ENCODE peak calls at places on chromosome 3, in nine cellular contexts. One of them, this sample, is unnamed.
A peak's percentile ranks its signal among the peaks of the same experiment; 100 is the strongest.

GRCh38 chr3:161266731-161267150 is 45.6 kb downstream of the NMD3 start:
- DNase-seq in neural progenitor cell: no peak
- DNase-seq in bronchial epithelial cell: peak; percentile 91
- DNase-seq in suprapubic skin: no peak
- DNase-seq in tibial nerve: no peak
- DNase-seq in fibroblast of lung: peak; percentile 87
- DNase-seq in GM12878: no peak
- DNase-seq in mammary epithelial cell: peak; percentile 77
- DNase-seq in transverse colon: no peak
- DNase-seq in this sample: no peak

GRCh38 chr3:45306406-45307008 is 80.4 kb upstream of the TMEM158 start:
- DNase-seq in neural progenitor cell: no peak
- DNase-seq in bronchial epithelial cell: no peak
- DNase-seq in suprapubic skin: no peak
- DNase-seq in tibial nerve: no peak
- DNase-seq in fibroblast of lung: no peak
- DNase-seq in GM12878: no peak
- DNase-seq in mammary epithelial cell: no peak
- DNase-seq in transverse colon: no peak
- DNase-seq in this sample: no peak

GRCh38 chr3:122067588-122068240 is 12.6 kb downstream of the CD86 start:
- DNase-seq in neural progenitor cell: no peak
- DNase-seq in bronchial epithelial cell: no peak
- DNase-seq in suprapubic skin: no peak
- DNase-seq in tibial nerve: no peak
- DNase-seq in fibroblast of lung: no peak
- DNase-seq in GM12878: no peak
- DNase-seq in mammary epithelial cell: no peak
- DNase-seq in transverse colon: no peak
- DNase-seq in this sample: no peak

GRCh38 chr3:130539005-130539404 is 22.0 kb downstream of the COL6A6 start:
- DNase-seq in neural progenitor cell: peak; percentile 75
- DNase-seq in bronchial epithelial cell: peak; percentile 50
- DNase-seq in suprapubic skin: no peak
- DNase-seq in tibial nerve: peak; percentile 13
- DNase-seq in fibroblast of lung: peak; percentile 4
- DNase-seq in GM12878: no peak
- DNase-seq in mammary epithelial cell: peak; percentile 19
- DNase-seq in transverse colon: peak; percentile 28
- DNase-seq in this sample: no peak

GRCh38 chr3:111227216-111227615 is 155.6 kb downstream of the NECTIN3 start:
- DNase-seq in neural progenitor cell: no peak
- DNase-seq in bronchial epithelial cell: peak; percentile 84
- DNase-seq in suprapubic skin: no peak
- DNase-seq in tibial nerve: no peak
- DNase-seq in fibroblast of lung: peak; percentile 90
- DNase-seq in GM12878: no peak
- DNase-seq in mammary epithelial cell: peak; percentile 80
- DNase-seq in transverse colon: no peak
- DNase-seq in this sample: no peak

GRCh38 chr3:133330542-133330941 is 69.3 kb upstream of the BFSP2 start:
- DNase-seq in neural progenitor cell: no peak
- DNase-seq in bronchial epithelial cell: no peak
- DNase-seq in suprapubic skin: no peak
- DNase-seq in tibial nerve: no peak
- DNase-seq in fibroblast of lung: no peak
- DNase-seq in GM12878: no peak
- DNase-seq in mammary epithelial cell: no peak
- DNase-seq in transverse colon: no peak
- DNase-seq in this sample: no peak

GRCh38 chr3:112463250-112463649 is 36.0 kb downstream of the BTLA start:
- DNase-seq in neural progenitor cell: no peak
- DNase-seq in bronchial epithelial cell: no peak
- DNase-seq in suprapubic skin: no peak
- DNase-seq in tibial nerve: no peak
- DNase-seq in fibroblast of lung: no peak
- DNase-seq in GM12878: peak; percentile 60
- DNase-seq in mammary epithelial cell: no peak
- DNase-seq in transverse colon: no peak
- DNase-seq in this sample: no peak

GRCh38 chr3:49786357-49787181 is at the start of gene IP6K1:
- DNase-seq in neural progenitor cell: peak; percentile 100
- DNase-seq in bronchial epithelial cell: peak; percentile 99
- DNase-seq in suprapubic skin: peak; percentile 100
- DNase-seq in tibial nerve: peak; percentile 100
- DNase-seq in fibroblast of lung: peak; percentile 100
- DNase-seq in GM12878: peak; percentile 99
- DNase-seq in mammary epithelial cell: peak; percentile 100
- DNase-seq in transverse colon: peak; percentile 100
- DNase-seq in this sample: peak; percentile 99

GRCh38 chr3:120093119-120093922 is 926 bp downstream of the GSK3B start:
- DNase-seq in neural progenitor cell: peak; percentile 44
- DNase-seq in bronchial epithelial cell: peak; percentile 64
- DNase-seq in suprapubic skin: no peak
- DNase-seq in tibial nerve: peak; percentile 64
- DNase-seq in fibroblast of lung: peak; percentile 89
- DNase-seq in GM12878: no peak
- DNase-seq in mammary epithelial cell: no peak
- DNase-seq in transverse colon: peak; percentile 22
- DNase-seq in this sample: no peak

GRCh38 chr3:122025296-122025695 is 3.2 kb upstream of the ILDR1 start:
- DNase-seq in neural progenitor cell: no peak
- DNase-seq in bronchial epithelial cell: no peak
- DNase-seq in suprapubic skin: no peak
- DNase-seq in tibial nerve: no peak
- DNase-seq in fibroblast of lung: no peak
- DNase-seq in GM12878: peak; percentile 92
- DNase-seq in mammary epithelial cell: no peak
- DNase-seq in transverse colon: no peak
- DNase-seq in this sample: no peak

GRCh38 chr3:128736598-128736997 is 10.6 kb downstream of the RAB7A start:
- DNase-seq in neural progenitor cell: no peak
- DNase-seq in bronchial epithelial cell: peak; percentile 86
- DNase-seq in suprapubic skin: no peak
- DNase-seq in tibial nerve: no peak
- DNase-seq in fibroblast of lung: peak; percentile 59
- DNase-seq in GM12878: no peak
- DNase-seq in mammary epithelial cell: peak; percentile 71
- DNase-seq in transverse colon: no peak
- DNase-seq in this sample: no peak

GRCh38 chr3:27758083-27758482 is 36.0 kb upstream of the EOMES start:
- DNase-seq in neural progenitor cell: no peak
- DNase-seq in bronchial epithelial cell: peak; percentile 97
- DNase-seq in suprapubic skin: peak; percentile 71
- DNase-seq in tibial nerve: peak; percentile 71
- DNase-seq in fibroblast of lung: peak; percentile 57
- DNase-seq in GM12878: no peak
- DNase-seq in mammary epithelial cell: peak; percentile 95
- DNase-seq in transverse colon: no peak
- DNase-seq in this sample: no peak

GRCh38 chr3:126537116-126537729 is 13.3 kb downstream of the CHST13 start:
- DNase-seq in neural progenitor cell: no peak
- DNase-seq in bronchial epithelial cell: no peak
- DNase-seq in suprapubic skin: peak; percentile 21
- DNase-seq in tibial nerve: no peak
- DNase-seq in fibroblast of lung: no peak
- DNase-seq in GM12878: no peak
- DNase-seq in mammary epithelial cell: no peak
- DNase-seq in transverse colon: no peak
- DNase-seq in this sample: no peak

GRCh38 chr3:13073042-13073906 is at the start of gene IQSEC1:
- DNase-seq in neural progenitor cell: peak; percentile 95
- DNase-seq in bronchial epithelial cell: no peak
- DNase-seq in suprapubic skin: no peak
- DNase-seq in tibial nerve: no peak
- DNase-seq in fibroblast of lung: peak; percentile 25
- DNase-seq in GM12878: no peak
- DNase-seq in mammary epithelial cell: no peak
- DNase-seq in transverse colon: peak; percentile 65
- DNase-seq in this sample: no peak

GRCh38 chr3:153164009-153164550 is 2.1 kb downstream of the RAP2B start:
- DNase-seq in neural progenitor cell: peak; percentile 6
- DNase-seq in bronchial epithelial cell: no peak
- DNase-seq in suprapubic skin: no peak
- DNase-seq in tibial nerve: no peak
- DNase-seq in fibroblast of lung: no peak
- DNase-seq in GM12878: no peak
- DNase-seq in mammary epithelial cell: peak; percentile 46
- DNase-seq in transverse colon: no peak
- DNase-seq in this sample: no peak

GRCh38 chr3:126051741-126052140 is 32.2 kb downstream of the SLC41A3 start:
- DNase-seq in neural progenitor cell: no peak
- DNase-seq in bronchial epithelial cell: no peak
- DNase-seq in suprapubic skin: no peak
- DNase-seq in tibial nerve: no peak
- DNase-seq in fibroblast of lung: no peak
- DNase-seq in GM12878: no peak
- DNase-seq in mammary epithelial cell: no peak
- DNase-seq in transverse colon: no peak
- DNase-seq in this sample: no peak

GRCh38 chr3:196332168-196332567 is 6.0 kb downstream of the TM4SF19 start:
- DNase-seq in neural progenitor cell: no peak
- DNase-seq in bronchial epithelial cell: no peak
- DNase-seq in suprapubic skin: no peak
- DNase-seq in tibial nerve: no peak
- DNase-seq in fibroblast of lung: no peak
- DNase-seq in GM12878: no peak
- DNase-seq in mammary epithelial cell: no peak
- DNase-seq in transverse colon: no peak
- DNase-seq in this sample: no peak

GRCh38 chr3:23738946-23739345 is 66.8 kb upstream of the UBE2E1 start:
- DNase-seq in neural progenitor cell: no peak
- DNase-seq in bronchial epithelial cell: peak; percentile 80
- DNase-seq in suprapubic skin: no peak
- DNase-seq in tibial nerve: no peak
- DNase-seq in fibroblast of lung: peak; percentile 53
- DNase-seq in GM12878: no peak
- DNase-seq in mammary epithelial cell: peak; percentile 85
- DNase-seq in transverse colon: no peak
- DNase-seq in this sample: no peak

GRCh38 chr3:17355591-17355990 is 386.8 kb downstream of the TBC1D5 start:
- DNase-seq in neural progenitor cell: no peak
- DNase-seq in bronchial epithelial cell: peak; percentile 22
- DNase-seq in suprapubic skin: no peak
- DNase-seq in tibial nerve: no peak
- DNase-seq in fibroblast of lung: peak; percentile 16
- DNase-seq in GM12878: no peak
- DNase-seq in mammary epithelial cell: peak; percentile 35
- DNase-seq in transverse colon: no peak
- DNase-seq in this sample: no peak

GRCh38 chr3:122993573-122993972 is 34.0 kb downstream of the SEMA5B start:
- DNase-seq in neural progenitor cell: peak; percentile 35
- DNase-seq in bronchial epithelial cell: no peak
- DNase-seq in suprapubic skin: no peak
- DNase-seq in tibial nerve: no peak
- DNase-seq in fibroblast of lung: no peak
- DNase-seq in GM12878: no peak
- DNase-seq in mammary epithelial cell: no peak
- DNase-seq in transverse colon: no peak
- DNase-seq in this sample: no peak

GRCh38 chr3:115148142-115148790 is 1.2 kb upstream of the ZBTB20 start:
- DNase-seq in neural progenitor cell: no peak
- DNase-seq in bronchial epithelial cell: peak; percentile 3
- DNase-seq in suprapubic skin: no peak
- DNase-seq in tibial nerve: no peak
- DNase-seq in fibroblast of lung: peak; percentile 29
- DNase-seq in GM12878: no peak
- DNase-seq in mammary epithelial cell: no peak
- DNase-seq in transverse colon: no peak
- DNase-seq in this sample: no peak

GRCh38 chr3:180252683-180253082 is 215.9 kb upstream of the PEX5L start:
- DNase-seq in neural progenitor cell: no peak
- DNase-seq in bronchial epithelial cell: peak; percentile 83
- DNase-seq in suprapubic skin: no peak
- DNase-seq in tibial nerve: no peak
- DNase-seq in fibroblast of lung: no peak
- DNase-seq in GM12878: no peak
- DNase-seq in mammary epithelial cell: peak; percentile 94
- DNase-seq in transverse colon: no peak
- DNase-seq in this sample: no peak

GRCh38 chr3:15065550-15066007 is 464 bp upstream of the MRPS25 start:
- DNase-seq in neural progenitor cell: no peak
- DNase-seq in bronchial epithelial cell: no peak
- DNase-seq in suprapubic skin: no peak
- DNase-seq in tibial nerve: no peak
- DNase-seq in fibroblast of lung: no peak
- DNase-seq in GM12878: no peak
- DNase-seq in mammary epithelial cell: no peak
- DNase-seq in transverse colon: no peak
- DNase-seq in this sample: no peak
- H3K4me3 ChIP-seq in neural progenitor cell: peak overlapping the region; percentile 81
- H3K4me3 ChIP-seq in bronchial epithelial cell: peak overlapping the region; percentile 97
- H3K4me3 ChIP-seq in suprapubic skin: peak overlapping the region; percentile 94
- H3K4me3 ChIP-seq in tibial nerve: peak overlapping the region; percentile 64
- H3K4me3 ChIP-seq in fibroblast of lung: peak overlapping the region; percentile 92
- H3K4me3 ChIP-seq in GM12878: peak overlapping the region; percentile 83
- H3K4me3 ChIP-seq in mammary epithelial cell: peak overlapping the region; percentile 98
- H3K4me3 ChIP-seq in transverse colon: peak overlapping the region; percentile 67
- H3K4me3 ChIP-seq in this sample: peak overlapping the region; percentile 77

GRCh38 chr3:51955893-51956770 is 951 bp downstream of the GPR62 start:
- DNase-seq in neural progenitor cell: peak; percentile 84
- DNase-seq in bronchial epithelial cell: peak; percentile 74
- DNase-seq in suprapubic skin: peak; percentile 62
- DNase-seq in tibial nerve: no peak
- DNase-seq in fibroblast of lung: peak; percentile 69
- DNase-seq in GM12878: no peak
- DNase-seq in mammary epithelial cell: peak; percentile 64
- DNase-seq in transverse colon: peak; percentile 52
- DNase-seq in this sample: no peak
- TF ChIP-seq CTCF in neural progenitor cell: peak; percentile 67
- TF ChIP-seq CTCF in bronchial epithelial cell: peak; percentile 67
- TF ChIP-seq CTCF in suprapubic skin: peak; percentile 51
- TF ChIP-seq CTCF in tibial nerve: peak; percentile 21
- TF ChIP-seq CTCF in fibroblast of lung: peak; percentile 51
- TF ChIP-seq CTCF in GM12878: peak; percentile 47
- TF ChIP-seq CTCF in mammary epithelial cell: peak; percentile 46
- TF ChIP-seq CTCF in transverse colon: peak; percentile 38
- TF ChIP-seq CTCF in this sample: no peak

DNA sequence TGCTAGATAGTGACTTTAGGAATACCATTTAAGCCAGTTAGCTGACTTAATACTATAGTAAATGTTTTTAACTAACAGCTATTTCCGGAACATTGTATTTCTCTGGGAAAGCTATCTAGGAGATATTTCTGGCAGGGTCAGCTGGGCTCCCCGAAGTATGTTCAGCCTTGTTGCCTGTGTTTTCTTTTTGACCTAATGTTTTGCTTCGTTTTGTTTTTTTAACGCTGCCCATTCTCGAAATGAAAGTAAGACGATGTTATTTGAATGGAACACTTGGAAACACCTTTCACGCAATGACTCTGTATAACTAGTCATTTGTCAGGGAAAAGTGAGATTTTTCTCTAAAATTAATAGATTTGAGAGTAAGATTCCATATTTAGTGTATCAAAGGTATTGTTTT is 702.9 kb upstream of the NAALADL2 start:
- DNase-seq in neural progenitor cell: no peak
- DNase-seq in bronchial epithelial cell: no peak
- DNase-seq in suprapubic skin: no peak
- DNase-seq in tibial nerve: no peak
- DNase-seq in fibroblast of lung: no peak
- DNase-seq in GM12878: no peak
- DNase-seq in mammary epithelial cell: no peak
- DNase-seq in transverse colon: no peak
- DNase-seq in this sample: no peak
- H3K4me3 ChIP-seq in neural progenitor cell: no peak overlapping the region
- H3K4me3 ChIP-seq in bronchial epithelial cell: no peak overlapping the region
- H3K4me3 ChIP-seq in suprapubic skin: no peak overlapping the region
- H3K4me3 ChIP-seq in tibial nerve: peak overlapping the region; percentile 38
- H3K4me3 ChIP-seq in fibroblast of lung: no peak overlapping the region
- H3K4me3 ChIP-seq in GM12878: no peak overlapping the region
- H3K4me3 ChIP-seq in mammary epithelial cell: no peak overlapping the region
- H3K4me3 ChIP-seq in transverse colon: no peak overlapping the region
- H3K4me3 ChIP-seq in this sample: no peak overlapping the region

GRCh38 chr3:154745925-154746324 is 315.9 kb upstream of the GPR149 start:
- DNase-seq in neural progenitor cell: no peak
- DNase-seq in bronchial epithelial cell: peak; percentile 2
- DNase-seq in suprapubic skin: no peak
- DNase-seq in tibial nerve: no peak
- DNase-seq in fibroblast of lung: no peak
- DNase-seq in GM12878: no peak
- DNase-seq in mammary epithelial cell: no peak
- DNase-seq in transverse colon: no peak
- DNase-seq in this sample: no peak
- TF ChIP-seq CTCF in neural progenitor cell: no peak
- TF ChIP-seq CTCF in bronchial epithelial cell: peak; percentile 10
- TF ChIP-seq CTCF in suprapubic skin: no peak
- TF ChIP-seq CTCF in tibial nerve: no peak
- TF ChIP-seq CTCF in fibroblast of lung: no peak
- TF ChIP-seq CTCF in GM12878: no peak
- TF ChIP-seq CTCF in mammary epithelial cell: no peak
- TF ChIP-seq CTCF in transverse colon: no peak
- TF ChIP-seq CTCF in this sample: no peak